ENCODE peak calls at places on chromosomes 16 and 17, in four cellular contexts. C is K562, K is GM12891, D is GM12878. O is an unnamed sample.

GRCh38 chr16:89210904-89211515 is 6.5 kb upstream of the ZNF778 start:
- DNase-seq in C (no peak), K (no peak), D (no peak), O (no peak)

GRCh38 chr16:17334096-17334495 is 136.7 kb downstream of the XYLT1 start:
- DNase-seq in C (no peak), K (no peak), D (no peak), O (no peak)

GRCh38 chr17:57186231-57187019 is 69.9 kb upstream of the MSI2 start:
- DNase-seq in C (no peak), K (no peak), D (no peak), O (no peak)

GRCh38 chr16:75138636-75139035 is 9.7 kb upstream of the ZFP1 start:
- DNase-seq in C (no peak), K (no peak), D (no peak), O (no peak)

GRCh38 chr17:34076743-34077631 is 178.1 kb upstream of the CCL2 start:
- DNase-seq in C (no peak), K (no peak), D (no peak), O (no peak)

GRCh38 chr16:53841884-53842283 is 137.9 kb downstream of the FTO start:
- DNase-seq in C (no peak), K (no peak), D (no peak), O (no peak)

GRCh38 chr16:14300631-14301149 is 229.6 kb downstream of the MRTFB start:
- DNase-seq in C (peak; percentile 86), K (no peak), D (no peak), O (peak; percentile 40)

GRCh38 chr16:85486256-85486915 is 126.7 kb upstream of the GSE1 start:
- DNase-seq in C (no peak), K (no peak), D (no peak), O (no peak)

GRCh38 chr16:88941051-88941932 is 35.7 kb downstream of the CBFA2T3 start:
- DNase-seq in C (no peak), K (no peak), D (no peak), O (no peak)

GRCh38 chr17:72560303-72561247 is 439.8 kb downstream of the SOX9 start:
- DNase-seq in C (peak; percentile 65), K (peak; percentile 77), D (no peak), O (peak; percentile 36)

GRCh38 chr16:84720180-84720579 is 20.4 kb downstream of the USP10 start:
- DNase-seq in C (no peak), K (no peak), D (no peak), O (no peak)

GRCh38 chr16:57742543-57742942 is 7.0 kb downstream of the KATNB1 start:
- DNase-seq in C (peak; percentile 41), K (no peak), D (no peak), O (no peak)

GRCh38 chr16:52069866-52070265 is 477.1 kb downstream of the TOX3 start:
- DNase-seq in C (no peak), K (no peak), D (no peak), O (no peak)

GRCh38 chr16:17404903-17405691 is 65.7 kb downstream of the XYLT1 start:
- DNase-seq in C (no peak), K (no peak), D (no peak), O (no peak)

GRCh38 chr17:520447-521167 is 168.0 kb upstream of the RPH3AL start:
- DNase-seq in C (no peak), K (no peak), D (no peak), O (no peak)

GRCh38 chr16:56538331-56538730 is 18.5 kb upstream of the BBS2 start:
- DNase-seq in C (no peak), K (no peak), D (no peak), O (no peak)

GRCh38 chr16:11478431-11479119 is 108.1 kb downstream of the LITAF start:
- DNase-seq in C (no peak), K (no peak), D (no peak), O (no peak)

GRCh38 chr17:75516619-75517276 is 420 bp downstream of the TSEN54 start:
- DNase-seq in C (peak; percentile 54), K (no peak), D (no peak), O (peak; percentile 35)

GRCh38 chr16:53404959-53405358 is 29.3 kb upstream of the RBL2 start:
- DNase-seq in C (no peak), K (no peak), D (no peak), O (no peak)

GRCh38 chr16:27242868-27243590 is 25.5 kb downstream of the NSMCE1 start:
- DNase-seq in C (peak; percentile 75), K (no peak), D (peak; percentile 71), O (no peak)

GRCh38 chr16:67201411-67202345 is 2.7 kb downstream of the ELMO3 start:
- DNase-seq in C (no peak), K (no peak), D (no peak), O (no peak)

GRCh38 chr17:38600906-38601305 is 4.8 kb downstream of the SRCIN1 start:
- DNase-seq in C (peak; percentile 16), K (no peak), D (no peak), O (no peak)

GRCh38 chr16:28977703-28978641 is 3.4 kb downstream of the SPNS1 start:
- DNase-seq in C (peak; percentile 32), K (no peak), D (no peak), O (peak; percentile 45)

GRCh38 chr16:82730901-82731300 is 104.1 kb downstream of the CDH13 start:
- DNase-seq in C (no peak), K (no peak), D (no peak), O (no peak)

GRCh38 chr16:23773339-23773738 is 18.5 kb downstream of the CHP2 start:
- DNase-seq in C (no peak), K (no peak), D (no peak), O (no peak)

GRCh38 chr17:42049834-42050359 is 504 bp downstream of the C17orf113 start:
- DNase-seq in C (no peak), K (no peak), D (no peak), O (no peak)

GRCh38 chr16:21301168-21301894 is 23.2 kb upstream of the CRYM start:
- DNase-seq in C (peak; percentile 87), K (peak; percentile 56), D (peak; percentile 66), O (peak; percentile 92)

GRCh38 chr17:40483679-40484078 is 17.7 kb downstream of the TNS4 start:
- DNase-seq in C (no peak), K (no peak), D (no peak), O (no peak)

GRCh38 chr17:43531082-43531378 is 15.1 kb downstream of the ETV4 start:
- DNase-seq in C (no peak), K (no peak), D (no peak), O (no peak)

GRCh38 chr16:25109643-25110042 is 1.9 kb upstream of the LCMT1 start:
- DNase-seq in C (peak; percentile 74), K (no peak), D (no peak), O (no peak)

GRCh38 chr17:1720856-1721386 is 3.6 kb upstream of the WDR81 start:
- DNase-seq in C (peak; percentile 69), K (no peak), D (no peak), O (no peak)

GRCh38 chr16:14070877-14071575 is at the start of gene MRTFB:
- DNase-seq in C (peak; percentile 86), K (peak; percentile 80), D (peak; percentile 25), O (peak; percentile 15)

GRCh38 chr17:35749560-35750412 is 3.3 kb downstream of the GAS2L2 start:
- DNase-seq in C (peak; percentile 51), K (no peak), D (no peak), O (no peak)

GRCh38 chr16:88527186-88527936 is 42.8 kb upstream of the ZC3H18 start:
- DNase-seq in C (peak; percentile 89), K (peak; percentile 97), D (no peak), O (peak; percentile 6)

GRCh38 chr16:71883193-71883848 is 661 bp downstream of the ZNF821 start:
- DNase-seq in C (peak; percentile 61), K (no peak), D (no peak), O (no peak)

GRCh38 chr17:2804912-2805311 is 8.7 kb downstream of the RAP1GAP2 start:
- DNase-seq in C (no peak), K (no peak), D (no peak), O (no peak)

GRCh38 chr17:70636517-70637133 is 467.3 kb downstream of the KCNJ2 start:
- DNase-seq in C (peak; percentile 44), K (no peak), D (no peak), O (peak; percentile 17)

DNA sequence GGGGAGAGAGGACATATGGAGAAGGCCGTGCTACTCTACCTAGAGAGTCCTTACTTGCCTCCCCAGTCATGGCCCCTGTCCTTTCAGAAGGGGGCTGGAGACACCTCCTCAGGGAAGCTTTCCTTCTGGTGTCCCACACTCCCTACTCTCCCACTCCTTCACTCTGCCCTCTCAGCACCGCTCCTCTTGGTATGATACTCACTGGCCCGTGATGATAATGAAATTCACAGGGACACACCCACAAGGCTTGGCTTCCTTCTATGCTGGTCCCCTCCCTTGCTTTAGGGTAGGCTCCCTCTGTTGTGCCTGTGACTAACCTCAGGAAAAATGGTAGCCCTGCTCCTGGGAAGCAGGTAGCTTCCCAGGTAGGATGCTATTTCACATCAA is 4.2 kb upstream of the DHRS13 start:
- DNase-seq in C (peak; percentile 85), K (no peak), D (no peak), O (no peak)
- TF ChIP-seq SPI1 in C (no peak), K (no peak), D (no peak), O (no peak)

DNA sequence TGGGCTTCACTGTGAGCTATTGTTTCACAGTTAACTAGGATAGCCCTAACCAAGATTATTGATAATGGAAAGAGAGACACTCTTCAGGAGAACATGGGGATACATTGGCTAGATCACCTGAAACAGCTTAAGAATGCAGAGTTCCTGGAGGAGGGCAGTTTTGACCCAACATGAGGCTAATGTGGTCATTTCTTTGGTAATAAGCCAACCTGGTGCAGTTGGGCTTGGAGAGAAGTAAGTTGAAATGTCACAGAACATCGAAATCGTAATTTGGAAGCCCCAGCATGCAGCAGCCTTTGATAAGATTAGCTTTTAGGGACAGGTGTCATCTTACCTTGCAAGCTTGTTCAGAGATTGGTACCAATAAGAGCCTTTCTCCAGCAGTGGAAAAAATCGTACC is 556.6 kb upstream of the GOT2 start:
- DNase-seq in C (no peak), K (no peak), D (no peak), O (no peak)
- TF ChIP-seq POLR2AphosphoS5 in C (no peak), K (no peak), D (no peak), O (no peak)

GRCh38 chr17:74455025-74455585 is 11.3 kb upstream of the CD300A start:
- DNase-seq in C (no peak), K (no peak), D (no peak), O (no peak)
- TF ChIP-seq SPI1 in C (no peak), K (no peak), D (no peak), O (no peak)

GRCh38 chr16:2455081-2455845 is 4.6 kb upstream of the TEDC2 start:
- DNase-seq in C (no peak), K (no peak), D (no peak), O (no peak)
- TF ChIP-seq POLR2AphosphoS5 in C (no peak), K (no peak), D (no peak), O (no peak)

GRCh38 chr16:70638814-70639792 is 7.3 kb upstream of the IL34 start:
- DNase-seq in C (no peak), K (no peak), D (no peak), O (no peak)
- TF ChIP-seq SPI1 in C (no peak), K (no peak), D (no peak), O (no peak)

GRCh38 chr17:78358538-78359215 is 1.2 kb downstream of the SOCS3 start:
- DNase-seq in C (peak; percentile 59), K (no peak), D (no peak), O (no peak)
- TF ChIP-seq POLR2AphosphoS5 in C (no peak), K (no peak), D (peak; percentile 45), O (no peak)

GRCh38 chr17:80068301-80069160 is 32.1 kb downstream of the CCDC40 start:
- DNase-seq in C (peak; percentile 27), K (no peak), D (no peak), O (no peak)
- TF ChIP-seq SPI1 in C (no peak), K (no peak), D (no peak), O (no peak)

O was measured in HL-60.